ENCODE peak calls at places on chromosomes 13 and 19, in five cellular contexts. One of them, this sample, is unnamed.

GRCh38 chr19:6556480-6556879 is 25.7 kb downstream of the TNFSF9 start:
- DNase-seq in OCI-M1: no peak
- DNase-seq in mucosa of gallbladder: no peak
- DNase-seq in stimulated activated CD8-positive, alpha-beta memory T cell treated with anti-CD3 and anti-CD28 coated beads, Interleukin-7, amount 100 ng/mL, for 48 hours: no peak
- DNase-seq in AG04449: no peak
- DNase-seq in this sample: no peak

GRCh38 chr19:52291781-52292180 is 5.2 kb upstream of the ZNF480 start:
- DNase-seq in OCI-M1: no peak
- DNase-seq in mucosa of gallbladder: no peak
- DNase-seq in stimulated activated CD8-positive, alpha-beta memory T cell treated with anti-CD3 and anti-CD28 coated beads, Interleukin-7, amount 100 ng/mL, for 48 hours: no peak
- DNase-seq in AG04449: no peak
- DNase-seq in this sample: no peak

GRCh38 chr19:51462276-51462675 is 4.0 kb upstream of the SIGLEC8 start:
- DNase-seq in OCI-M1: no peak
- DNase-seq in mucosa of gallbladder: no peak
- DNase-seq in stimulated activated CD8-positive, alpha-beta memory T cell treated with anti-CD3 and anti-CD28 coated beads, Interleukin-7, amount 100 ng/mL, for 48 hours: no peak
- DNase-seq in AG04449: no peak
- DNase-seq in this sample: peak

GRCh38 chr19:33171916-33172359 is 22.2 kb upstream of the LRP3 start:
- DNase-seq in OCI-M1: no peak
- DNase-seq in mucosa of gallbladder: no peak
- DNase-seq in stimulated activated CD8-positive, alpha-beta memory T cell treated with anti-CD3 and anti-CD28 coated beads, Interleukin-7, amount 100 ng/mL, for 48 hours: no peak
- DNase-seq in AG04449: no peak
- DNase-seq in this sample: no peak

GRCh38 chr13:37526710-37527446 is 71.7 kb downstream of the POSTN start:
- DNase-seq in OCI-M1: no peak
- DNase-seq in mucosa of gallbladder: no peak
- DNase-seq in stimulated activated CD8-positive, alpha-beta memory T cell treated with anti-CD3 and anti-CD28 coated beads, Interleukin-7, amount 100 ng/mL, for 48 hours: no peak
- DNase-seq in AG04449: peak
- DNase-seq in this sample: no peak

GRCh38 chr13:74129500-74130144 is 4.6 kb downstream of the KLF12 start:
- DNase-seq in OCI-M1: peak
- DNase-seq in mucosa of gallbladder: no peak
- DNase-seq in stimulated activated CD8-positive, alpha-beta memory T cell treated with anti-CD3 and anti-CD28 coated beads, Interleukin-7, amount 100 ng/mL, for 48 hours: no peak
- DNase-seq in AG04449: no peak
- DNase-seq in this sample: no peak

GRCh38 chr13:67069117-67069767 is 160.9 kb downstream of the PCDH9 start:
- DNase-seq in OCI-M1: no peak
- DNase-seq in mucosa of gallbladder: no peak
- DNase-seq in stimulated activated CD8-positive, alpha-beta memory T cell treated with anti-CD3 and anti-CD28 coated beads, Interleukin-7, amount 100 ng/mL, for 48 hours: no peak
- DNase-seq in AG04449: no peak
- DNase-seq in this sample: no peak

GRCh38 chr13:19888799-19889198 is 25.4 kb upstream of the ZMYM5 start:
- DNase-seq in OCI-M1: peak
- DNase-seq in mucosa of gallbladder: no peak
- DNase-seq in stimulated activated CD8-positive, alpha-beta memory T cell treated with anti-CD3 and anti-CD28 coated beads, Interleukin-7, amount 100 ng/mL, for 48 hours: no peak
- DNase-seq in AG04449: no peak
- DNase-seq in this sample: no peak

GRCh38 chr13:71873418-71874276 is 6.6 kb upstream of the DACH1 start:
- DNase-seq in OCI-M1: no peak
- DNase-seq in mucosa of gallbladder: no peak
- DNase-seq in stimulated activated CD8-positive, alpha-beta memory T cell treated with anti-CD3 and anti-CD28 coated beads, Interleukin-7, amount 100 ng/mL, for 48 hours: no peak
- DNase-seq in AG04449: no peak
- DNase-seq in this sample: no peak

GRCh38 chr19:42468273-42468796 is 25.6 kb upstream of the CXCL17 start:
- DNase-seq in OCI-M1: no peak
- DNase-seq in mucosa of gallbladder: no peak
- DNase-seq in stimulated activated CD8-positive, alpha-beta memory T cell treated with anti-CD3 and anti-CD28 coated beads, Interleukin-7, amount 100 ng/mL, for 48 hours: no peak
- DNase-seq in AG04449: peak
- DNase-seq in this sample: no peak

GRCh38 chr13:51091839-51092238 is 19.2 kb downstream of the C13orf42 start:
- DNase-seq in OCI-M1: no peak
- DNase-seq in mucosa of gallbladder: no peak
- DNase-seq in stimulated activated CD8-positive, alpha-beta memory T cell treated with anti-CD3 and anti-CD28 coated beads, Interleukin-7, amount 100 ng/mL, for 48 hours: no peak
- DNase-seq in AG04449: no peak
- DNase-seq in this sample: no peak

GRCh38 chr19:40403262-40403984 is 9.8 kb downstream of the PRX start:
- DNase-seq in OCI-M1: peak
- DNase-seq in mucosa of gallbladder: peak
- DNase-seq in stimulated activated CD8-positive, alpha-beta memory T cell treated with anti-CD3 and anti-CD28 coated beads, Interleukin-7, amount 100 ng/mL, for 48 hours: peak
- DNase-seq in AG04449: peak
- DNase-seq in this sample: peak

GRCh38 chr13:39876258-39876657 is 220.8 kb downstream of the COG6 start:
- DNase-seq in OCI-M1: no peak
- DNase-seq in mucosa of gallbladder: no peak
- DNase-seq in stimulated activated CD8-positive, alpha-beta memory T cell treated with anti-CD3 and anti-CD28 coated beads, Interleukin-7, amount 100 ng/mL, for 48 hours: no peak
- DNase-seq in AG04449: peak
- DNase-seq in this sample: no peak